ENCODE peak calls at places on chromosomes 4 and X, in eight cellular contexts. I is CD4-positive, alpha-beta T cell; H is MG63; Q is NCI-H2081; Z is MV-4-11; K is IMR-90; J is breast epithelium; G is upper lobe of right lung. D is an unnamed sample.
A peak's percentile ranks its signal among the peaks of the same experiment; 100 is the strongest.

GRCh38 chrX:42973321-42973720 is 195.4 kb upstream of the PPP1R2C start:
- DNase-seq in I (no peak), H (no peak), Q (no peak), Z (no peak), K (no peak), J (no peak), G (no peak), D (no peak)

GRCh38 chrX:47264507-47265173 is 31.8 kb downstream of the USP11 start:
- DNase-seq in I (no peak), H (no peak), Q (no peak), Z (peak; percentile 25), K (peak; percentile 62), J (no peak), G (no peak), D (no peak)

GRCh38 chr4:173477016-173477415 is 53.0 kb downstream of the HAND2 start:
- DNase-seq in I (no peak), H (no peak), Q (no peak), Z (no peak), K (no peak), J (no peak), G (no peak), D (no peak)

GRCh38 chrX:1118572-1119199 is 93.8 kb downstream of the CRLF2 start:
- DNase-seq in I (no peak), H (no peak), Q (no peak), Z (no peak), K (no peak), J (no peak), G (no peak), D (no peak)

GRCh38 chr4:162163892-162164759 is at the start of gene FSTL5:
- DNase-seq in I (peak; percentile 25), H (peak; percentile 76), Q (peak; percentile 88), Z (peak; percentile 49), K (peak; percentile 2), J (no peak), G (peak; percentile 84), D (no peak)

GRCh38 chrX:145817299-145817665 is 347 bp upstream of the SLITRK2 start:
- DNase-seq in I (no peak), H (peak; percentile 20), Q (no peak), Z (no peak), K (no peak), J (no peak), G (no peak), D (no peak)

GRCh38 chr4:153318696-153319320 is 25.7 kb upstream of the MND1 start:
- DNase-seq in I (no peak), H (no peak), Q (peak; percentile 37), Z (peak; percentile 10), K (peak; percentile 54), J (no peak), G (no peak), D (no peak)

GRCh38 chr4:22003878-22004277 is 55.3 kb upstream of the KCNIP4 start:
- DNase-seq in I (no peak), H (no peak), Q (no peak), Z (no peak), K (no peak), J (no peak), G (no peak), D (no peak)

GRCh38 chrX:22748093-22748999 is 251.4 kb upstream of the DDX53 start:
- DNase-seq in I (peak; percentile 6), H (peak; percentile 16), Q (peak; percentile 65), Z (peak; percentile 15), K (peak; percentile 47), J (no peak), G (no peak), D (no peak)

GRCh38 chr4:54152846-54153600 is 53.1 kb downstream of the GSX2 start:
- DNase-seq in I (no peak), H (peak; percentile 81), Q (no peak), Z (no peak), K (peak; percentile 63), J (no peak), G (no peak), D (no peak)

GRCh38 chr4:166527500-166527899 is 654.5 kb downstream of the TLL1 start:
- DNase-seq in I (no peak), H (no peak), Q (no peak), Z (no peak), K (no peak), J (no peak), G (no peak), D (no peak)

GRCh38 chrX:13180807-13181206 is 136.4 kb upstream of the FAM9C start:
- DNase-seq in I (no peak), H (peak; percentile 3), Q (no peak), Z (peak; percentile 37), K (peak; percentile 49), J (no peak), G (no peak), D (no peak)

GRCh38 chrX:53242310-53242709 is 17.3 kb upstream of the KDM5C start:
- DNase-seq in I (no peak), H (no peak), Q (no peak), Z (no peak), K (no peak), J (no peak), G (no peak), D (no peak)

D was measured in cortex of kidney.